ENCODE peak calls at places on chromosome 20, in four cellular contexts. J is brain pericyte; G is stimulated activated CD4-positive, alpha-beta T cell treated with anti-CD3 and anti-CD28 coated beads, Interleukin-2, amount 100 ng/mL, for 48 hours; Z is amygdala. T is an unnamed sample.
A peak's percentile ranks its signal among the peaks of the same experiment; 100 is the strongest.

GRCh38 chr20:17605131-17605660 is 35.3 kb downstream of the DSTN start:
- DNase-seq in J (no peak), Z (no peak), G (no peak), T (no peak)

GRCh38 chr20:1184638-1185315 is at the start of gene TMEM74B:
- DNase-seq in J (no peak), G (no peak), Z (no peak), T (peak; percentile 37)

GRCh38 chr20:19802492-19803158 is 44.6 kb downstream of the RIN2 start:
- DNase-seq in J (no peak), Z (no peak), G (no peak), T (no peak)

GRCh38 chr20:59159091-59159821 is 4.4 kb upstream of the ZNF831 start:
- DNase-seq in Z (no peak), J (no peak), G (peak; percentile 34), T (no peak)

GRCh38 chr20:51810155-51811039 is 8.1 kb upstream of the SALL4 start:
- DNase-seq in Z (no peak), J (no peak), G (no peak), T (no peak)

GRCh38 chr20:3970016-3970415 is 45.3 kb downstream of the RNF24 start:
- DNase-seq in G (no peak), J (no peak), Z (no peak), T (no peak)

GRCh38 chr20:5448449-5449118 is 131.8 kb upstream of the PROKR2 start:
- DNase-seq in G (peak; percentile 67), Z (peak; percentile 26), J (no peak), T (no peak)

GRCh38 chr20:32300647-32301046 is 23.2 kb downstream of the KIF3B start:
- DNase-seq in J (no peak), G (no peak), Z (no peak), T (no peak)

GRCh38 chr20:33679758-33680485 is 5.7 kb upstream of the NECAB3 start:
- DNase-seq in J (no peak), G (peak; percentile 31), Z (no peak), T (peak; percentile 78)

GRCh38 chr20:48822879-48823385 is 4.9 kb downstream of the PREX1 start:
- DNase-seq in Z (no peak), G (no peak), J (no peak), T (no peak)

GRCh38 chr20:38838326-38838725 is 32.8 kb downstream of the PPP1R16B start:
- DNase-seq in J (no peak), Z (no peak), G (no peak), T (no peak)

GRCh38 chr20:48164566-48165400 is 379.5 kb upstream of the SULF2 start:
- DNase-seq in G (no peak), Z (no peak), J (no peak), T (no peak)

GRCh38 chr20:59042151-59042795 is at the start of gene PRELID3B:
- DNase-seq in Z (no peak), G (no peak), J (no peak), T (no peak)

GRCh38 chr20:50144362-50144761 is 9.2 kb downstream of the PEDS1 start:
- DNase-seq in J (peak; percentile 67), G (no peak), Z (no peak), T (no peak)

GRCh38 chr20:9241232-9241692 is 172.4 kb downstream of the PLCB4 start:
- DNase-seq in J (no peak), Z (no peak), G (no peak), T (no peak)

GRCh38 chr20:32207211-32207625 is 325 bp downstream of the PLAGL2 start:
- DNase-seq in G (no peak), J (no peak), Z (no peak), T (no peak)

GRCh38 chr20:22371843-22372242 is 212.5 kb downstream of the FOXA2 start:
- DNase-seq in G (no peak), Z (no peak), J (no peak), T (peak; percentile 10)

GRCh38 chr20:53828673-53829085 is 235.0 kb upstream of the ZNF217 start:
- DNase-seq in J (peak; percentile 51), Z (no peak), G (no peak), T (no peak)

GRCh38 chr20:2151805-2152727 is 50.4 kb downstream of the STK35 start:
- DNase-seq in G (no peak), Z (no peak), J (no peak), T (no peak)

GRCh38 chr20:12827796-12828406 is 180.9 kb upstream of the SPTLC3 start:
- DNase-seq in J (no peak), Z (no peak), G (no peak), T (no peak)

GRCh38 chr20:7728373-7728772 is 211.9 kb downstream of the HAO1 start:
- DNase-seq in J (no peak), Z (no peak), G (no peak), T (no peak)

GRCh38 chr20:46021361-46022359 is 7.4 kb upstream of the SLC12A5 start:
- DNase-seq in Z (peak; percentile 63), J (no peak), G (peak; percentile 63), T (peak; percentile 69)

GRCh38 chr20:63117151-63117550 is 98.8 kb downstream of the YTHDF1 start:
- DNase-seq in G (no peak), Z (no peak), J (no peak), T (no peak)

GRCh38 chr20:31516651-31517050 is 2.4 kb downstream of the HM13 start:
- DNase-seq in Z (no peak), J (no peak), G (no peak), T (no peak)

GRCh38 chr20:46324960-46325703 is 16.8 kb upstream of the CDH22 start:
- DNase-seq in Z (no peak), J (no peak), G (no peak), T (no peak)

GRCh38 chr20:59731371-59731770 is 127.0 kb downstream of the PHACTR3 start:
- DNase-seq in Z (no peak), G (no peak), J (no peak), T (no peak)

GRCh38 chr20:48773837-48774418 is 53.9 kb downstream of the PREX1 start:
- DNase-seq in J (no peak), G (no peak), Z (no peak), T (no peak)

GRCh38 chr20:910840-911770 is 5.0 kb downstream of the ANGPT4 start:
- DNase-seq in Z (no peak), G (no peak), J (no peak), T (no peak)

GRCh38 chr20:12207875-12208274 is 290.2 kb downstream of the BTBD3 start:
- DNase-seq in G (no peak), Z (no peak), J (peak; percentile 3), T (no peak)

GRCh38 chr20:20073851-20074252 is 21.5 kb downstream of the CFAP61 start:
- DNase-seq in J (no peak), Z (no peak), G (no peak), T (no peak)

GRCh38 chr20:8414611-8415274 is 282.7 kb downstream of the PLCB1 start:
- DNase-seq in Z (no peak), J (peak; percentile 18), G (no peak), T (no peak)

GRCh38 chr20:57412347-57413029 is 21.3 kb downstream of the RBM38 start:
- DNase-seq in G (no peak), J (no peak), Z (no peak), T (no peak)

GRCh38 chr20:47809161-47809560 is 23.9 kb upstream of the SULF2 start:
- DNase-seq in Z (no peak), G (no peak), J (no peak), T (no peak)

GRCh38 chr20:40913224-40913821 is 115.3 kb upstream of the TOP1 start:
- DNase-seq in J (no peak), Z (no peak), G (no peak), T (no peak)

GRCh38 chr20:35299780-35300179 is 7.6 kb upstream of the FAM83C start:
- DNase-seq in J (no peak), Z (no peak), G (no peak), T (no peak)

GRCh38 chr20:50417484-50418235 is 92.5 kb upstream of the PTPN1 start:
- DNase-seq in G (no peak), Z (no peak), J (no peak), T (no peak)

GRCh38 chr20:37383229-37383989 is 37.5 kb downstream of the SRC start:
- DNase-seq in Z (no peak), J (no peak), G (no peak), T (no peak)

GRCh38 chr20:59735486-59735885 is 131.1 kb downstream of the PHACTR3 start:
- DNase-seq in J (no peak), G (no peak), Z (no peak), T (no peak)